ENCODE peak calls at places on chromosome 12, in four cellular contexts. C is keratinocyte, S is A549, M is stomach. V is an unnamed sample. For H3K4me1, the result is how much of the 10 kb centered on the place peaks cover.

GRCh38 chr12:42698213-42698612 is 108.7 kb upstream of the PRICKLE1 start:
- DNase-seq in C (no peak), S (no peak), M (no peak), V (no peak)

GRCh38 chr12:29863665-29864064 is 79.9 kb upstream of the TMTC1 start:
- DNase-seq in C (no peak), S (no peak), M (no peak), V (no peak)

GRCh38 chr12:51156366-51156765 is 16.6 kb downstream of the TFCP2 start:
- DNase-seq in C (no peak), S (no peak), M (no peak), V (no peak)

GRCh38 chr12:115260807-115261161 is 576.8 kb upstream of the TBX3 start:
- DNase-seq in C (no peak), S (no peak), M (no peak), V (no peak)

GRCh38 chr12:43540474-43540873 is 11.5 kb downstream of the ADAMTS20 start:
- DNase-seq in C (no peak), S (no peak), M (no peak), V (no peak)

GRCh38 chr12:49546481-49546880 is 7.7 kb downstream of the KCNH3 start:
- DNase-seq in C (no peak), S (no peak), M (no peak), V (no peak)

GRCh38 chr12:115569694-115570093 is 707.8 kb downstream of the MED13L start:
- DNase-seq in C (no peak), S (peak), M (no peak), V (no peak)

GRCh38 chr12:69765515-69765914 is 26.9 kb downstream of the RAB3IP start:
- DNase-seq in C (peak), S (no peak), M (no peak), V (no peak)

GRCh38 chr12:24742378-24742777 is 206.5 kb downstream of the BCAT1 start:
- DNase-seq in C (no peak), S (no peak), M (no peak), V (no peak)

GRCh38 chr12:109952873-109953272 is 43.3 kb downstream of the GIT2 start:
- DNase-seq in C (no peak), S (no peak), M (no peak), V (no peak)

GRCh38 chr12:72261885-72262284 is 10.3 kb upstream of the TRHDE start:
- DNase-seq in C (no peak), S (no peak), M (no peak), V (no peak)

GRCh38 chr12:41073633-41074576 is 114.2 kb upstream of the PDZRN4 start:
- DNase-seq in C (no peak), S (no peak), M (no peak), V (no peak)

GRCh38 chr12:69196302-69197288 is 42.8 kb upstream of the CPSF6 start:
- DNase-seq in C (no peak), S (peak), M (no peak), V (no peak)

GRCh38 chr12:12265571-12266388 is 1.1 kb downstream of the LRP6 start:
- DNase-seq in C (no peak), S (peak), M (no peak), V (peak)

GRCh38 chr12:71124833-71125460 is 32.9 kb downstream of the TSPAN8 start:
- DNase-seq in C (no peak), S (no peak), M (no peak), V (no peak)

GRCh38 chr12:104596876-104597833 is 140.4 kb downstream of the CHST11 start:
- DNase-seq in C (no peak), S (no peak), M (no peak), V (no peak)

GRCh38 chr12:119949145-119949544 is 39.9 kb upstream of the BICDL1 start:
- DNase-seq in C (no peak), S (no peak), M (peak), V (no peak)

GRCh38 chr12:81021131-81021530 is 56.7 kb upstream of the ACSS3 start:
- DNase-seq in C (no peak), S (no peak), M (no peak), V (no peak)

GRCh38 chr12:11943919-11944318 is 126.8 kb upstream of the BCL2L14 start:
- DNase-seq in C (no peak), S (no peak), M (no peak), V (no peak)

GRCh38 chr12:102879144-102879763 is 37.8 kb downstream of the PAH start:
- DNase-seq in C (peak), S (peak), M (no peak), V (no peak)

GRCh38 chr12:55874465-55874864 is 31.7 kb upstream of the MMP19 start:
- DNase-seq in C (no peak), S (no peak), M (no peak), V (no peak)

GRCh38 chr12:120977531-120978295 is 630 bp upstream of the HNF1A start:
- DNase-seq in C (no peak), S (no peak), M (no peak), V (no peak)

GRCh38 chr12:54374555-54375257 is 9.8 kb downstream of the ZNF385A start:
- DNase-seq in C (no peak), S (no peak), M (no peak), V (no peak)

GRCh38 chr12:88952543-88952942 is 372.3 kb upstream of the KITLG start:
- DNase-seq in C (no peak), S (peak), M (peak), V (no peak)

GRCh38 chr12:66572845-66573244 is 106.0 kb downstream of the GRIP1 start:
- DNase-seq in C (no peak), S (no peak), M (no peak), V (no peak)

GRCh38 chr12:19988918-19989317 is 379.4 kb upstream of the PDE3A start:
- DNase-seq in C (no peak), S (no peak), M (no peak), V (no peak)

GRCh38 chr12:52351196-52352059 is 15.9 kb downstream of the KRT85 start:
- DNase-seq in C (no peak), S (no peak), M (peak), V (no peak)

GRCh38 chr12:8088574-8088973 is 6.5 kb downstream of the NECAP1 start:
- DNase-seq in C (no peak), S (no peak), M (no peak), V (peak)

GRCh38 chr12:75862692-75863471 is 168.7 kb downstream of the PHLDA1 start:
- DNase-seq in C (peak), S (peak), M (no peak), V (no peak)

GRCh38 chr12:67275380-67275913 is 6.3 kb downstream of the CAND1 start:
- DNase-seq in C (no peak), S (no peak), M (no peak), V (no peak)

GRCh38 chr12:116015525-116015924 is 262.0 kb downstream of the MED13L start:
- DNase-seq in C (no peak), S (peak), M (no peak), V (no peak)

DNA sequence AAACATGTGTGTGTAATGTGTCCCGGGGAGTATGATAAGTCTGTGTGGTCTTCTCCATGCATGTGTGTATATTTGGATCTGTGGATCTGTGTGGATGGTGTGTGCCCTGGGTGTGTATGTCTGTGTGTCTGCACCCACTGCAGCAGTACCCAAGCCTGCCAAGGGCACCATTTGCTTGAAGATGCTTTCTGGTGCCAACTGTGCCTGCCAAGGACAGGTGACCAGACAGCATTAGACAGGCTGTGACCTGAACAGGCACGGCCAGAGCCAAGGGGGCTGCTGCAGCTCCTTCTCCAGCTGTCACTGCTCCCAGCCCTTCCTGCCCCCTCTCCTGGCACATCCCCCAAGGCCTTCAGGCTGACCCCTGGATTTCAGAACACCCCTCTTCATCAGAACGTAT is 35.0 kb downstream of the DTX1 start:
- DNase-seq in C (no peak), S (no peak), M (no peak), V (no peak)
- H3K4me1 ChIP-seq in C (under half), S (under half), M (under half), V (under half)

DNA sequence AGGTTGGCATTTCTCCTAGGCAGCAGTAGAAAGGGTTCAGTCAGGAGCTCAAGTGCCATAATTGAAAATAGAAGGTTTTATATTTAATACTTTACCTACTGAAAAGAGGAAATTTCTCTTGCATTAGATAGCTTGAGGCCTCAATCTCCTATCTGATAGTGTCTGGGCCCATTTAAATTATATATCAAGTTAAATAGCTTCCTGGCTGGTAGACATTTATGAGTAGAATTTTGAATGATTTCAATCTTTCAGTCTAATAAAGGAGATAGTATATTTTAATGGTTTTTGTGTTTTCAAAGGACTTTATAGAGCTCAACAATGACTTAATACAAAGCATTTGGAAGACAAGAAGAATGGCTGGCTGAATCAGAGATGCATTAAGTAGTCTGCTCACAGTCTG is 974.0 kb downstream of the TMTC2 start:
- DNase-seq in C (no peak), S (no peak), M (no peak), V (no peak)
- H3K4me1 ChIP-seq in C (under half), S (under half), M (under half), V (under half)

GRCh38 chr12:124394462-124395128 is 99.7 kb downstream of the RFLNA start:
- DNase-seq in C (no peak), S (peak), M (no peak), V (no peak)
- H3K4me1 ChIP-seq in C (under half), S (half or more), M (half or more), V (half or more)

GRCh38 chr12:100356646-100357223 is at the start of gene SLC17A8:
- DNase-seq in C (no peak), S (no peak), M (no peak), V (no peak)

GRCh38 chr12:100359248-100359647 is 2.4 kb downstream of the SLC17A8 start:
- DNase-seq in C (no peak), S (no peak), M (no peak), V (no peak)

GRCh38 chr12:100360450-100360849 is 3.6 kb downstream of the SLC17A8 start:
- DNase-seq in C (no peak), S (no peak), M (no peak), V (no peak)

GRCh38 chr12:100364334-100364733 is 7.5 kb downstream of the SLC17A8 start:
- DNase-seq in C (no peak), S (no peak), M (no peak), V (no peak)

DNA sequence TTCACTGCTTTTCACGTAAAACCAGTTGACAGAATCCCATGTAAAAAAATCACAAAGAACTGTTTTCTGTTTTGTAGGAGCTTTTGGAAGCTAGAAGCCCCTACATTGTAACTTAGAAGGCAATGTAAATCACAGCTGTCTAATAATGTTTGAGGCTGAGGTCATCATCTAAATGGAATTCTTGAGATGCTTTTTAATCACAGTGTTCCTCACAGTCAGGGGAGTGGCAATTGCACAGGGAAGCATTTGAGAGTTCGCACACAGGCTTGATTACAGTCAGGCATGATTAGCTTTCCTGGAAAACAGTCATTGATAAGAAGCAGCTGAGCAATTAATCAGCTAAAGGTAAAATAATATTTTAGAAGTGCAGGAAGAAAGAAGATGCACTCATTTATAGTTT is 2.9 kb downstream of the SLC17A8 start:
- DNase-seq in C (no peak), S (peak), M (no peak), V (no peak)
- H3K4me1 ChIP-seq in C (under half), S (under half), M (under half), V (under half)

DNA sequence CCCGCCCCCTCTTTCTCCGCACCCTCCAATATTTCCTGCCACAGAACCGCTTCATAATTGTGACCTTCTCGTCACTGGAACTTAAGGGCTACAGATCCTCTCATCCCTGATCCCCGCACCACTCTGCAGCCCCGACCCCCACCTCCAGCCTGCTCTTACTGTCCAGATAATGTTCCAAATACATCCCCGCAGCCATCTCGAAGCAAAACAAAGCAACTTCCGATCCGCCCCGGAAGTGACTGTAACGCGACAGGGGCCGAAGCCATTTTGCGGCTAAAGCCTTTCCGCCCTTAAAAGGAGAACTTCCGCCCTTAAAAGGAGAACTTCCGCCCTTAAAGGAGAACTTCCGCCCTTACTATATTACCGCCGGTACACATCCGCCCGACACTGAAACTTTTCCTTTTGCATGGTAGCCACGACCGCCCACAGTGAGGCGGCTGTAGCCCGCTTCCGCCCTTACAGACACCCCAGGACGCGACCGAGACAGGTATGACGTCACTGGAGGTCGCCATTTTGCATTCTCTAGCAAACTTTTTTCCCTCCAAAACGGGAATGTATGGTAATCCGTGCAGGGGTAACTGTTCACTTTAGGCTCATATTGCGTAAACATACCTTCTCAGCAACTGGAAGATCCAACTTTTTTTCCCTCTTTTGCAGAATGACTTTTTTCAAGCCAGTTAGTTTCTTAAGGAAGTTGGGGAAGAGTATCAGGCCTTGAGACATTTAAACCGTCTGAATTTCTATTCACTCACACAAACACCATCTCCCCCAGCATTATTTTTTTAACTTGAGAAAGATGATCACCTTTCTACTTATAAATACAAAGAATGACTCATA is at the start of gene ING4:
- DNase-seq in C (peak), S (peak), M (peak), V (peak)
- H3K4me1 ChIP-seq in C (under half), S (under half), M (under half), V (under half)

DNA sequence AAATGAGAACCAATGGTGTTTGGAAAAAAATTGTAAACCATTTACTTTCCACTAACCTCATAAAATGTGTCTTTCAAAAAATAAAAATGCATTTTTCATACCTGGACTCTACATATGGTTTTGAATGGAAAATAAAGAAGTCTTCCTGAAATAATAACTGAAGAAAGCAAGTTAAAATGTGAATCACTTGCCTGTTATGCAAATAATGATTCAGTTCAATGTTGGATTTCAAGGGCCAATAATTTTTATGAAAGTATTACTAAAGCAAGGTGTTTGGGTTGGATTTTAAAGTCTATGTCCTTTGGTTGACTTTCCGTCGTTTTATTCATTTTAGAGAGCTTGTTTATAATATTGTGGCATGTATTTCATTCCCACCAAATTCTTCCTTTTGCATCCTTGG is 138.7 kb downstream of the CCDC91 start:
- DNase-seq in C (no peak), S (no peak), M (no peak), V (no peak)
- H3K4me1 ChIP-seq in C (under half), S (under half), M (under half), V (under half)

DNA sequence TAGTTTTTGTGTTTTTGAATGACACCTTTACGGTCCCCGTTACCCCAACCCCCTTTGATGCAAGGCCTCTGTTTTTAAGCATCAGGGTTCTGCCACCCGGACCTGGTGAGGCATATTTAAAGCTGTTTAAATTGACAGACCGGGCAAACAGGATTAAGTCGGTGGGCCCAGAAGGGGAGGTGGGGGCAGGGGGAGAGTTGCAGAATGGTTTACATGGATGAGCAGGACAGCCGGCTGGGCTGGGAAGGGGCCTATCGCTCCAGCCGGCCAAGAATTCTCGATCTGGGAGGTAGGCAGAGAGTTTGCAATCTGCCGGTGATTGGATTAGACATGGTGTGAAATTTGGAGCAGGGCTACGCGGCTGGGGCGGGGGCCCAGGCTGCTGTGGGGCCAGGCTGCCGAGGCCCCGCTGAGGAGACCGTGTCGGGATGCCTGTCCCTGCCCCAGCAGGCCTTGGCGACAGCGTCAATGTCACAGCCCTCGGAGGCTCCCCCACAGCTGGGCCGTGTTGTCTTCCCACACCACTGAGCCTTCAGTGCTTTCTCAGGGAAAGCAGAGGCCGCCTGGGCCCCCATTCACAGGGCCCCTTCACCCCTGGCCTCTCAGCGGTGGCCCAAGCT is 117.3 kb upstream of the PARP11 start:
- DNase-seq in C (no peak), S (no peak), M (no peak), V (no peak)
- H3K4me1 ChIP-seq in C (under half), S (under half), M (under half), V (under half)

DNA sequence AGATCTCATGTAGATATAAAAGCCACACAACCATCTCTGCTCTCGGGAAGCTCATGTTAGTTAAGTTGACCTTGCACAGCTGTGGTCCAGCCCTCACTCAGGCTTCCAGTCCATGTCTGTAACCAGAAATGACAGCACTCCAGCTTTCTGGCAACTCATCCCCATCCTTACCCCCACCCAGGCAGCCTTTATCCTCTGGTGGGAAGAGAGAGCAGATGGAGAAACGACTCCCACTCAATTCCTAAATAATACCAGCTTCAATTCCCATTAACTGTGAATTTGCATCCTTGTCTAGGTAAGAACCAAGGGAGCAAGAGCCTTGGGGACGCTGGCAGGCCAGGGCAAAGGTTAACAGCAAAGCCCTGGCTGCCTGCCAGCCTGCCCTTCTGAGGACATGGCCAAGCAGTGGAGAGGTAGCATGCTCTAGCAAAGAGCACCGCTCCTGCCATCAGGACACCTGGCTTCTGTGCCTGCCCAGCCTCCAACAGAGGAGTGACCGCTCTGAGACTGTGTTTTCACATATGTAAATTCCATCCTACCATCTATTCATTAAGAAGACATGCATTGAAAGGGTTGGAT is 236.2 kb downstream of the GRIN2B start:
- DNase-seq in C (no peak), S (no peak), M (peak), V (peak)
- H3K4me1 ChIP-seq in C (under half), S (under half), M (under half), V (under half)

GRCh38 chr12:709631-710030 is 42.7 kb upstream of the WNK1 start:
- DNase-seq in C (no peak), S (no peak), M (no peak), V (no peak)
- H3K4me1 ChIP-seq in C (under half), S (under half), M (under half), V (under half)

DNA sequence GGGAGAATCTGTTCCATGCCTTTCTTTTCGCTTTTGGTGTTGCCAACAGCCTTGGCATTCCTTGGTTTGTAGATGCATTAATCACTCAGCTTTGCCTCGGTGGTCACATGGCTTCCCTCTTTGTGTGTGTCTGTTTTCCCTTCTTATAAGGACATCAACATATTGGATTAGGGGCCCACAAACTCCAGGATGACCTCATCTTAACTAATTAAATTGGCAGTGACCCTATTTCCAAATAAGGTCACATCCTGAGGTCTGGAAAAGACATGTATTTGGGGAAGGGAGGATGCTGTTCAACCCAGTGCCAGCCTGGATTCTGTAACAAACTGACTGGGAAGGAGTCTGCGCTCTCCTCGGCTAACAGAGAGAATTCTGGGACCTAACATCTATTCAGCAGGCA is 365.7 kb upstream of the FKBP4 start:
- DNase-seq in C (no peak), S (no peak), M (no peak), V (no peak)
- H3K4me1 ChIP-seq in C (under half), S (under half), M (under half), V (under half)

V was measured in Peyer's patch.